ENCODE peak calls at places on chromosomes 12 and 14, in five cellular contexts. X is cardiac muscle cell, S is uterus, L is HepG2, Y is AG04450. O is an unnamed sample.

GRCh38 chr14:67572608-67573007 is 27.5 kb downstream of the PIGH start:
- DNase-seq in Y (no peak), S (no peak), L (no peak), X (no peak), O (no peak)

GRCh38 chr14:91956616-91957015 is 9.1 kb upstream of the FBLN5 start:
- DNase-seq in L (no peak), S (no peak), X (no peak), Y (no peak), O (no peak)

GRCh38 chr12:128969480-128970055 is 116.3 kb downstream of the GLT1D1 start:
- DNase-seq in Y (no peak), L (no peak), X (no peak), S (no peak), O (peak)

GRCh38 chr12:111359231-111359913 is 9.5 kb downstream of the PHETA1 start:
- DNase-seq in L (no peak), S (no peak), Y (no peak), X (no peak), O (no peak)

GRCh38 chr12:6460751-6461371 is 9.0 kb downstream of the TAPBPL start:
- DNase-seq in S (no peak), X (no peak), Y (no peak), L (no peak), O (no peak)

GRCh38 chr12:18145924-18146323 is 55.9 kb upstream of the RERGL start:
- DNase-seq in L (no peak), X (peak), S (no peak), Y (no peak), O (no peak)

GRCh38 chr14:104436047-104436531 is 143.5 kb upstream of the C14orf180 start:
- DNase-seq in Y (no peak), S (no peak), L (no peak), X (peak), O (no peak)

GRCh38 chr14:59229653-59230406 is 41.4 kb downstream of the DAAM1 start:
- DNase-seq in X (no peak), S (no peak), L (no peak), Y (no peak), O (no peak)

GRCh38 chr12:109617496-109617895 is 43.9 kb downstream of the MVK start:
- DNase-seq in X (no peak), L (no peak), S (no peak), Y (no peak), O (no peak)

GRCh38 chr12:108637631-108638030 is 3.9 kb upstream of the SELPLG start:
- DNase-seq in L (no peak), Y (no peak), X (no peak), S (no peak), O (no peak)

GRCh38 chr12:71958056-71958455 is 19.4 kb downstream of the TPH2 start:
- DNase-seq in L (peak), X (no peak), S (no peak), Y (no peak), O (no peak)

GRCh38 chr12:95721320-95721719 is 69.2 kb downstream of the NTN4 start:
- DNase-seq in Y (no peak), S (no peak), X (no peak), L (no peak), O (no peak)

GRCh38 chr12:117919479-117919878 is 49.3 kb downstream of the KSR2 start:
- DNase-seq in Y (no peak), L (no peak), S (no peak), X (no peak), O (no peak)

GRCh38 chr12:117926391-117926899 is 42.3 kb downstream of the KSR2 start:
- DNase-seq in X (no peak), Y (no peak), S (no peak), L (no peak), O (no peak)

GRCh38 chr12:117921922-117922777 is 46.6 kb downstream of the KSR2 start:
- DNase-seq in X (no peak), Y (no peak), S (no peak), L (no peak), O (no peak)
- H3K27ac ChIP-seq in X (no peak), Y (no peak), S (no peak), L (no peak), O (no peak)

DNA sequence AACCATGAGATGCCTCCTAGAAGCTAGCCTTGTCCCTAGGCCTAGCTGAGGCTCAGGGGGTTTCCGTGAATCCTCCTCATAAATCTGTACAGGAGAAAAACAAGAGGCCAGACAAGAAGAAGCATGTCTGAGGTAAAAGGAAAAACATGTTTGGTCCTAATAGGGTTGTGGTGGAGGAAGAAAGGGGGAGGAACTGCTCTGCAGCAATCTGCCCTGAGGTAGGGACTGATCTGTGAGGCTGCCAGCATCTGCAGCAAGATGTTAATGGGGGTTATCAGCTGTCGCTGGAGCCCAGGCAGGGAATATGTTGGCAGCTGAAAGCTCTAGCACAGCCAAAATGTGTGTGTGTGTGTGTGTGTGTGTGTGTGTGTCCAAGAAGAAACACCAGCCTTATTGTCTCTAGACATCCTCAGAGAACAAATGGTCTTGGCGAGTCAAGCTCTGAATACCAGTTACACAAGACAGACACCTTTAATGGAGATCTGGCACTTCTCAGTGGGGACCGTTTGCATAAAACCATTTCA is 218.5 kb downstream of the NUAK1 start:
- DNase-seq in Y (no peak), X (peak), L (no peak), S (peak), O (no peak)
- TF ChIP-seq CTCF in Y (no peak), X (no peak), L (no peak), S (no peak), O (no peak)

GRCh38 chr14:23056956-23057756 is at the start of gene CDH24:
- DNase-seq in S (peak), L (no peak), X (peak), Y (no peak), O (peak)
- H3K27ac ChIP-seq in S (peak), L (no peak), X (peak), Y (peak), O (no peak)

GRCh38 chr12:21774358-21775129 is at the start of gene KCNJ8:
- DNase-seq in X (peak), L (no peak), S (peak), Y (peak), O (no peak)

GRCh38 chr12:21773799-21774198 is 707 bp downstream of the KCNJ8 start:
- DNase-seq in L (no peak), S (no peak), Y (no peak), X (no peak), O (no peak)

GRCh38 chr12:21775130-21775920 is 819 bp upstream of the KCNJ8 start:
- DNase-seq in Y (no peak), L (no peak), S (no peak), X (no peak), O (no peak)

GRCh38 chr12:21771311-21771710 is 3.2 kb downstream of the KCNJ8 start:
- DNase-seq in Y (peak), L (no peak), X (no peak), S (no peak), O (no peak)

DNA sequence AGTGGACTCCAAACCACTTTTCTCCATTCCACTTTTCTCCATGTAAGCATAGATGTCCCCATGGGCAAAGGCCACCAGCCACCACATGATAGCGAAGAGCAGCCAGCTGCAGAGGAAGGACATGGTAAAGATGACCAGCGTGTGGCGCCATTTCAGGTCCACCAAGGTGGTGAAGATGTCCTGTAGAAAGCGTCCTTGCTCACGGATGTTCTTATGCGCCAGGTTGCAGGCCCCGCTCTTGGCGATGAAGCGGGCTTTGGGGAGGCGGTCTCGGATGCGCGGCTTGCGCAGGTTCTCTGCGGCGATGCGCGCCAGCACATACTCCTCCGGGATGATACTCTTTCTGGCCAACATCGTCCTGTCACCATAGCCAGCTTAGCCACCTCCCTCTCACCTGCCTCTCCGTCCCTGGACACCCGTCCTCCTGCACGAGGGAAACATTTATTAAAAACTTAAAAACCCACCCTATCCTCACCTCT is 1.2 kb downstream of the KCNJ8 start:
- DNase-seq in L (no peak), Y (no peak), X (peak), S (peak), O (no peak)
- TF ChIP-seq CTCF in L (peak), Y (peak), X (peak), S (peak), O (no peak)

O was measured in CD4-positive, alpha-beta T cell.